ENCODE peak calls at places on chromosomes 3 and 15, in four cellular contexts. E is psoas muscle, K is fibroblast of lung, H is cardiac fibroblast. M is an unnamed sample.

GRCh38 chr3:152834354-152835310 is at the start of gene P2RY1:
- DNase-seq in E (peak; percentile 72), H (peak; percentile 62), K (peak; percentile 73), M (no peak)

GRCh38 chr3:114022145-114022544 is 34.2 kb downstream of the CCDC191 start:
- DNase-seq in K (peak; percentile 16), E (no peak), H (no peak), M (no peak)

GRCh38 chr15:101232677-101233076 is 19.2 kb downstream of the CHSY1 start:
- DNase-seq in H (no peak), E (no peak), K (no peak), M (no peak)

GRCh38 chr15:63501256-63502089 is 2.9 kb upstream of the USP3 start:
- DNase-seq in H (peak; percentile 95), K (peak; percentile 93), E (peak; percentile 86), M (peak; percentile 77)

GRCh38 chr15:28876131-28876844 is 9.5 kb upstream of the APBA2 start:
- DNase-seq in E (no peak), H (no peak), K (no peak), M (no peak)

GRCh38 chr3:114155370-114155821 is 23.5 kb downstream of the DRD3 start:
- DNase-seq in H (peak; percentile 53), E (no peak), K (peak; percentile 16), M (no peak)

GRCh38 chr15:65423977-65424679 is 1.4 kb upstream of the IGDCC4 start:
- DNase-seq in E (no peak), K (peak; percentile 67), H (peak; percentile 31), M (no peak)

GRCh38 chr3:153210116-153210515 is 48.1 kb downstream of the RAP2B start:
- DNase-seq in E (no peak), H (peak; percentile 52), K (peak; percentile 6), M (no peak)

GRCh38 chr3:65907232-65908130 is 131.2 kb downstream of the MAGI1 start:
- DNase-seq in E (no peak), H (no peak), K (no peak), M (no peak)

GRCh38 chr15:85312925-85313324 is 67.5 kb upstream of the AKAP13 start:
- DNase-seq in H (peak; percentile 74), K (peak; percentile 42), E (no peak), M (no peak)

GRCh38 chr3:114454592-114455251 is 160.9 kb downstream of the TIGIT start:
- DNase-seq in K (peak; percentile 61), E (no peak), H (peak; percentile 55), M (no peak)

GRCh38 chr3:142180761-142181362 is 31.5 kb upstream of the TFDP2 start:
- DNase-seq in H (peak; percentile 60), K (peak; percentile 14), E (no peak), M (peak; percentile 12)

GRCh38 chr3:151382671-151383070 is 1.9 kb downstream of the P2RY12 start:
- DNase-seq in K (no peak), E (no peak), H (no peak), M (no peak)

GRCh38 chr3:187746059-187746453 is 788 bp upstream of the BCL6 start:
- DNase-seq in H (peak; percentile 49), E (no peak), K (no peak), M (no peak)

GRCh38 chr3:34895841-34896240 is 743.5 kb upstream of the ARPP21 start:
- DNase-seq in E (no peak), K (no peak), H (no peak), M (no peak)

GRCh38 chr3:47163990-47164848 is at the start of gene SETD2:
- DNase-seq in K (peak; percentile 93), E (peak; percentile 99), H (peak; percentile 91), M (peak; percentile 49)

GRCh38 chr15:69290346-69291164 is 8.2 kb upstream of the PAQR5 start:
- DNase-seq in H (peak; percentile 69), E (peak; percentile 64), K (no peak), M (no peak)

GRCh38 chr3:61855211-61855610 is 293.8 kb downstream of the PTPRG start:
- DNase-seq in H (peak; percentile 13), K (peak; percentile 42), E (no peak), M (no peak)

GRCh38 chr15:90029024-90029423 is 27.9 kb downstream of the ZNF710 start:
- DNase-seq in H (no peak), E (no peak), K (no peak), M (no peak)

GRCh38 chr3:169350228-169350627 is 313.3 kb downstream of the MECOM start:
- DNase-seq in E (no peak), H (peak; percentile 17), K (no peak), M (no peak)

GRCh38 chr3:185948292-185948691 is 10.5 kb upstream of the TRA2B start:
- DNase-seq in H (no peak), K (no peak), E (no peak), M (no peak)

GRCh38 chr15:66066439-66066838 is 187.1 kb downstream of the MEGF11 start:
- DNase-seq in H (no peak), K (no peak), E (no peak), M (no peak)

GRCh38 chr3:58556761-58557181 is 19.8 kb upstream of the ACOX2 start:
- DNase-seq in H (no peak), K (no peak), E (no peak), M (no peak)

GRCh38 chr15:92889390-92890113 is 10.6 kb upstream of the CHD2 start:
- DNase-seq in E (no peak), K (no peak), H (peak; percentile 6), M (no peak)

DNA sequence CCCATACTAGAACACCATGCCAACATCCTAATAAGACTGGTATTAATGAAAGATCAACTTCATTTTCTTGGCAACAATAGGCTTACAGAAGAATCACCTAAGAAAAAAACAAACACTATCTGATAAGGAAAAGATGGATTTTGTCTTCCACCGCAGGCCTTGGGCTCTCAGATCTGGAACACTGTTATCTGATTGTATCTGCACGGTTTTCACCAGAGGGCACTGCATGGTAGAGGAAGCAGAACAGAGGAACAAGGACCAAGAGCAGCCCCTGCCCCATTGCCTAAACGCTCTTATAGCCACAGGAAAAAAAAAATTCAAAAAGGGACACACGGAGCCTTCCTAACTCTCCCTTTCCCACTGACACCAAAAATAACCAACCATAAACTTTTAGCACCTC is 23.4 kb downstream of the IL17RD start:
- DNase-seq in H (no peak), E (no peak), K (no peak), M (no peak)
- TF ChIP-seq CTCF in H (no peak), E (no peak), K (no peak), M (no peak)

GRCh38 chr15:60052796-60053195 is 48.7 kb downstream of the FOXB1 start:
- DNase-seq in K (no peak), E (no peak), H (peak; percentile 16), M (no peak)

GRCh38 chr15:60047701-60048100 is 43.6 kb downstream of the FOXB1 start:
- DNase-seq in H (peak; percentile 49), K (peak; percentile 19), E (no peak), M (no peak)

GRCh38 chr15:60054472-60054871 is 50.4 kb downstream of the FOXB1 start:
- DNase-seq in K (no peak), E (no peak), H (no peak), M (no peak)

GRCh38 chr15:60044636-60045273 is 40.6 kb downstream of the FOXB1 start:
- DNase-seq in E (no peak), H (peak; percentile 15), K (no peak), M (no peak)

DNA sequence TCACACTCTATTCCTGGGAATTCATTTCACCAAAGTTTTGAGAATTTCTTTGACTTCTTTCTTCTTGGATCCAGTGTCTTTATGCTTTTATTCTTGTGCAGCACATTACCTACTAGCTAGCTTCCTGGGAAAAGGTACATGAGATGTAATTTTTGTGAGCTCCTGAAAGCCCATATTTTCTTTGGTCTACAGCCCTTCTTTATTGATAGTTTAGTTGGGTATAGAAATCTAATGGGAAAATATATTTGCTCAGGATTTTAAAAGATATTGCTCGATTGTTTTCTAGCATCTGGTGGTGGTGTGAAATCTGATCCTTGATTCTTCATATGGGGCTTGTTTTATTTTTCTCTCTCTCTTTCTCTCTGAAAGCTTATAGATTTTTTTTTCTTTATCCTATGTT is 45.8 kb downstream of the FOXB1 start:
- DNase-seq in E (no peak), K (no peak), H (no peak), M (no peak)
- H3K4me3 ChIP-seq in E (no peak overlapping the region), K (no peak overlapping the region), H (no peak overlapping the region), M (no peak overlapping the region)

GRCh38 chr15:71733122-71733521 is 77.2 kb upstream of the NR2E3 start:
- DNase-seq in E (no peak), H (no peak), K (no peak), M (no peak)

GRCh38 chr15:71729319-71729718 is 81.0 kb upstream of the NR2E3 start:
- DNase-seq in E (no peak), K (no peak), H (no peak), M (no peak)

GRCh38 chr15:71732636-71733035 is 77.7 kb upstream of the NR2E3 start:
- DNase-seq in K (no peak), E (no peak), H (no peak), M (no peak)

GRCh38 chr15:71735013-71735757 is 75.2 kb upstream of the NR2E3 start:
- DNase-seq in H (no peak), E (no peak), K (no peak), M (no peak)

DNA sequence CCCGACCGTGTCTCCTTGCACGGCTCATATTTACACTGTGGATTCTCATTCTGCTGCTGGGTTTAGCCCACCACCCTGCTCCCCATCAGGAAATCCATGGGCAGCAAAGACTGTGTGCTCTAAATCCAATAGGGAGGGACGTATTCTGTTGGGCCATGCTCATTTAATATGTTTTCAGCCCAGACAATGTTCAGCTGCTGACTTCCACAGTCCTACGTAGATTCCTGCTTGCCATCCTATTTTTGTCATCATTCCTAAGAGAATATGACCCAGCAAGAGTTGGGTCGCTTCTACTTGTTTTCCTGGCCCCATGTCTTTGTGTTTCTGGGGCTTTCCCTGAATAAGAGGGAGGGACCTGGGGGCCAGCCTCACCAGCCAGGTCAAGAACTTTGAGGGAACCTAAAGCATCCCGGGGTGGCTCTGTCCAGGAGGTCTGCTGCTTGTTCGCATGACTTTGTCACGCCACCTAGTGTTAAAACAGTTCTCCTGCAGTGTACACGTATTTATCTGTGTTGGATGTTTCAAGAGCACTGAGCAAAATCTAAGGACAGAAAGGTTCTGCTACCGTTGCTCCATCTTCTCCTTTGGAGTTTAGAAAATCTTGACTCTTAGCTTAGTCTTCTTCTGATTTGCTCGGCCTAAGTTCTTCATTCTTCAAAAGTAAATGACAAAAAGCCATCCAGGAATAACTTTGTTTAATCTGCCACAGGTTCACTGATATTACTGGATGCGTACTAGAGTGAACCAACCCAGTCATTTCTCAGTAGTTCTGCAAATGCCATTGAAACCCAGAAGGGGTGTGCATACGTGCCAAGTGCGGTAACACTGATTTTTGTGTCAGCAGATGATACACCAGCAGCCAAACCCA is 79.8 kb upstream of the NR2E3 start:
- DNase-seq in E (no peak), H (peak; percentile 85), K (peak; percentile 60), M (no peak)
- TF ChIP-seq CTCF in E (peak; percentile 79), H (peak; percentile 78), K (peak; percentile 87), M (peak; percentile 77)

GRCh38 chr3:23542079-23542478 is 263.7 kb upstream of the UBE2E1 start:
- DNase-seq in H (no peak), E (no peak), K (no peak), M (no peak)

GRCh38 chr3:23533596-23534386 is 272.0 kb upstream of the UBE2E1 start:
- DNase-seq in K (no peak), E (no peak), H (no peak), M (no peak)

GRCh38 chr3:23539185-23539584 is 266.6 kb upstream of the UBE2E1 start:
- DNase-seq in H (no peak), K (no peak), E (no peak), M (no peak)

GRCh38 chr3:23540600-23540999 is 265.2 kb upstream of the UBE2E1 start:
- DNase-seq in K (no peak), E (no peak), H (no peak), M (no peak)

GRCh38 chr3:23537006-23537620 is 268.6 kb upstream of the UBE2E1 start:
- DNase-seq in K (no peak), E (no peak), H (no peak), M (no peak)
- H3K4me3 ChIP-seq in K (no peak overlapping the region), E (no peak overlapping the region), H (no peak overlapping the region), M (no peak overlapping the region)

GRCh38 chr3:38039899-38040261 is 872 bp downstream of the DLEC1 start:
- DNase-seq in H (peak; percentile 61), K (peak; percentile 45), E (peak; percentile 67), M (no peak)
- TF ChIP-seq CTCF in H (peak; percentile 23), K (peak; percentile 53), E (peak; percentile 11), M (peak; percentile 11)